ENCODE peak calls at places on chromosomes 7 and 10, in nine cellular contexts. D is stimulated activated CD4-positive, alpha-beta T cell treated with anti-CD3 and anti-CD28 coated beads, Interleukin-1b, Interleukin-23, amount 100 ng/mL, for 48 hours; H is KBM-7; K is Daoy; Q is amniotic stem cell; R is occipital lobe; J is T1000; V is right atrium auricular region; E is LoVo. O is an unnamed sample.

GRCh38 chr7:47408675-47409074 is 173.2 kb downstream of the TNS3 start:
- DNase-seq in D (no peak), H (no peak), K (no peak), Q (no peak), R (no peak), J (no peak), V (no peak), E (no peak), O (no peak)

GRCh38 chr7:90564455-90564854 is 31.7 kb upstream of the CDK14 start:
- DNase-seq in D (no peak), H (no peak), K (no peak), Q (no peak), R (no peak), J (no peak), V (no peak), E (no peak), O (no peak)

GRCh38 chr7:157228864-157229422 is 90.2 kb downstream of the UBE3C start:
- DNase-seq in D (no peak), H (peak; percentile 43), K (peak; percentile 38), Q (no peak), R (no peak), J (no peak), V (no peak), E (no peak), O (no peak)

GRCh38 chr7:114930829-114931655 is 9.1 kb downstream of the MDFIC start:
- DNase-seq in D (no peak), H (peak; percentile 49), K (peak; percentile 41), Q (peak; percentile 19), R (no peak), J (no peak), V (no peak), E (no peak), O (peak; percentile 13)

GRCh38 chr10:68829494-68829893 is 2.2 kb downstream of the STOX1 start:
- DNase-seq in D (no peak), H (peak; percentile 6), K (no peak), Q (no peak), R (no peak), J (no peak), V (no peak), E (no peak), O (no peak)

GRCh38 chr10:103181244-103181643 is 11.8 kb downstream of the NT5C2 start:
- DNase-seq in D (no peak), H (peak; percentile 96), K (no peak), Q (no peak), R (no peak), J (no peak), V (no peak), E (no peak), O (peak; percentile 63)

GRCh38 chr10:98676895-98677294 is 230.2 kb upstream of the HPS1 start:
- DNase-seq in D (no peak), H (no peak), K (no peak), Q (no peak), R (no peak), J (no peak), V (no peak), E (no peak), O (peak; percentile 69)

GRCh38 chr10:88473989-88474883 is 108.9 kb downstream of the RNLS start:
- DNase-seq in D (no peak), H (no peak), K (no peak), Q (no peak), R (no peak), J (no peak), V (no peak), E (peak; percentile 64), O (no peak)

GRCh38 chr7:17580141-17580540 is 281.7 kb downstream of the AHR start:
- DNase-seq in D (peak; percentile 5), H (no peak), K (peak; percentile 74), Q (peak; percentile 41), R (peak; percentile 13), J (no peak), V (no peak), E (no peak), O (no peak)

GRCh38 chr7:71457881-71458590 is 326.1 kb downstream of the GALNT17 start:
- DNase-seq in D (no peak), H (no peak), K (no peak), Q (no peak), R (no peak), J (no peak), V (no peak), E (no peak), O (no peak)

GRCh38 chr7:132430863-132431822 is 145.1 kb downstream of the PLXNA4 start:
- DNase-seq in D (peak; percentile 34), H (peak; percentile 57), K (peak; percentile 99), Q (no peak), R (peak; percentile 63), J (peak; percentile 21), V (peak; percentile 79), E (peak; percentile 68), O (peak; percentile 87)

GRCh38 chr7:135979674-135980660 is 2.8 kb upstream of the MTPN start:
- DNase-seq in D (no peak), H (no peak), K (peak; percentile 19), Q (no peak), R (no peak), J (no peak), V (no peak), E (peak; percentile 26), O (no peak)

GRCh38 chr7:101542527-101543241 is 86.4 kb downstream of the MYL10 start:
- DNase-seq in D (peak; percentile 67), H (peak; percentile 66), K (peak; percentile 79), Q (peak; percentile 5), R (peak; percentile 9), J (peak; percentile 40), V (peak; percentile 71), E (peak; percentile 75), O (peak; percentile 63)

GRCh38 chr10:116792772-116793171 is 50.4 kb upstream of the HSPA12A start:
- DNase-seq in D (no peak), H (no peak), K (no peak), Q (no peak), R (no peak), J (no peak), V (no peak), E (no peak), O (no peak)

GRCh38 chr10:119454990-119455389 is 87.5 kb downstream of the RGS10 start:
- DNase-seq in D (no peak), H (no peak), K (no peak), Q (no peak), R (no peak), J (no peak), V (no peak), E (no peak), O (no peak)

GRCh38 chr10:124318811-124319210 is 99.9 kb downstream of the OAT start:
- DNase-seq in D (no peak), H (no peak), K (no peak), Q (no peak), R (no peak), J (no peak), V (no peak), E (no peak), O (no peak)

O was measured in OCI-M1.